ENCODE peak calls at places on chromosomes 1 and 21, in four cellular contexts. F is CD8-positive, alpha-beta memory T cell; A is psoas muscle; M is stomach. I is an unnamed sample. For H3K4me1, the result is how much of the 10 kb centered on the place peaks cover.

GRCh38 chr21:32917392-32918135 is 108.2 kb upstream of the OLIG2 start:
- DNase-seq in A (no peak), F (no peak), M (no peak), I (no peak)

GRCh38 chr21:9756677-9757076 is 764.7 kb upstream of the TPTE start:
- DNase-seq in M (no peak), A (no peak), F (no peak), I (no peak)

GRCh38 chr1:26493905-26494304 is 21.7 kb downstream of the HMGN2 start:
- DNase-seq in A (no peak), M (no peak), F (no peak), I (no peak)

GRCh38 chr1:43530483-43531452 is at the start of gene PTPRF:
- DNase-seq in A (no peak), F (peak), M (peak), I (peak)

GRCh38 chr1:169890761-169891538 is 2.7 kb downstream of the SCYL3 start:
- DNase-seq in A (no peak), M (peak), F (peak), I (no peak)

GRCh38 chr1:101484896-101485412 is 248.1 kb downstream of the S1PR1 start:
- DNase-seq in M (no peak), A (no peak), F (no peak), I (no peak)

GRCh38 chr1:200620273-200621131 is at the start of gene KIF14:
- DNase-seq in M (peak), A (peak), F (peak), I (peak)

GRCh38 chr1:9849691-9850441 is 26.1 kb upstream of the CLSTN1 start:
- DNase-seq in M (no peak), A (no peak), F (no peak), I (no peak)

GRCh38 chr1:248404024-248404423 is 1.2 kb downstream of the OR2T1 start:
- DNase-seq in F (no peak), A (no peak), M (no peak), I (no peak)

GRCh38 chr1:248402748-248403147 is at the start of gene OR2T1:
- DNase-seq in A (no peak), M (no peak), F (no peak), I (no peak)

DNA sequence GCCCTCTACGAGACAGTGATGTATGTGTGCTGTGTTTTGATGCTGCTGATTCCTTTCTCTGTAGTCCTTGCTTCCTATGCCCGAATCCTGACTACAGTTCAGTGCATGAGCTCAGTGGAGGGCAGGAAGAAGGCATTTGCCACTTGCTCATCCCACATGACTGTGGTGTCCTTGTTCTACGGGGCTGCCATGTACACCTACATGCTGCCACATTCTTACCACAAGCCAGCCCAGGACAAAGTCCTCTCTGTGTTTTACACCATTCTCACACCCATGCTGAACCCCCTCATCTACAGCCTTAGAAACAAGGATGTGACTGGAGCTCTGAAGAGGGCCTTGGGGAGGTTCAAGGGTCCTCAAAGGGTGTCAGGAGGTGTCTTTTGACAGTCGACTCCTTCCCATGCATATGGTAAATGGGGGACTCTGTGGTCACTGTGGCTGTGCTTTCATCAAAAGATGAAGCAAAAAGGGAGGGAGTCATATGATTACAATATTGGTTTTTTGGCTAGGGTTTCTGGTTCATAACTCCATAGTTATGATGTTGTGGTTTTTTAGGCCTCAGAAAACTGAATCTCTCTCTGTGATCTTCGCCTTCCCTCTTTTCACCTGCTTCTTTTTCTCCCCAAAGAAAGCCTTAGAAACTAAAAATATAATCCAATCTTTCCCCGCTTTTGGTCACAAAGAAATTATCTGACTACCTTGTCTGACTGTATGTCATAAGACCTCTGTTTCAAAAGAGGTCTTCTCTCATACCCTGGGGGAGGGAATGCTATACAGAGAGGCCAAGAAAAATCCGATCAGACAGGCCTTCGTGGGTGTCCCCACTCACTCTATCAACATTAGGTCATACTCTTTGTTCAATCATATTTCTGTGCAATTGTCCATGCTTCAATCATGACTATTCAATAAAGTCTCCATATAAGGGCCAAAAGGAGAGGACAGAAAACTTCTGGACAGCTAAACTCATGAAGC is 4.2 kb downstream of the OR2T1 start:
- DNase-seq in F (no peak), M (no peak), A (no peak), I (no peak)
- H3K4me3 ChIP-seq in F (no peak), M (no peak), A (no peak), I (no peak)

GRCh38 chr1:19825298-19825697 is 10.2 kb upstream of the RNF186 start:
- DNase-seq in M (peak), F (no peak), A (no peak), I (no peak)
- H3K4me1 ChIP-seq in M (under half), F (under half), A (under half), I (under half)

GRCh38 chr21:35849131-35849530 is 211.2 kb downstream of the SETD4 start:
- DNase-seq in F (no peak), M (no peak), A (no peak), I (no peak)

GRCh38 chr21:35853321-35853922 is 206.9 kb downstream of the SETD4 start:
- DNase-seq in F (no peak), M (no peak), A (no peak), I (no peak)

GRCh38 chr21:35852820-35853219 is 207.5 kb downstream of the SETD4 start:
- DNase-seq in A (no peak), M (no peak), F (no peak), I (no peak)

GRCh38 chr21:35850542-35851103 is 209.7 kb downstream of the SETD4 start:
- DNase-seq in A (peak), F (no peak), M (no peak), I (no peak)

DNA sequence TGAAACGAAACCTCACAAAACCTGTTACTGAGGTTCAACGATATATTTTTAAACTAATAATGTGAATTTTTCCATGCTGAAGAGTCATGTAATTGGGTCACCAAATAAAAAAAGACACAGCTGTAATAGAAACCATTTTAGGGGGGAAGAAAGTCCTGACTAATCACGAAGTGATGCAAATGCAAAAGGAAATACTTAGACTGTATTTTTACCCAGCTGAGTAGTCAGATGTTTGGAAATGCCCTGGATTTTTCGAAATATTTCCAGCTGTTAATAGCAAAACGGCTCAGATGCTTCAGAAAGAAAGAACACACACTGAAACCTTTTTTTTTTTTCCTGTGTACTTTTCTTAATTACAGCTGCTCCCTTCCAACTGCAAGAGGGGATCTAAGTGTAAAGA is 210.3 kb downstream of the SETD4 start:
- DNase-seq in A (no peak), M (no peak), F (no peak), I (no peak)
- H3K4me3 ChIP-seq in A (no peak), M (no peak), F (no peak), I (no peak)

GRCh38 chr1:21906173-21907078 is 30.7 kb downstream of the HSPG2 start:
- DNase-seq in A (peak), F (no peak), M (no peak), I (no peak)
- H3K4me1 ChIP-seq in A (half or more), F (under half), M (half or more), I (under half)

GRCh38 chr1:32198237-32199042 is 2.0 kb upstream of the CCDC28B start:
- DNase-seq in M (no peak), F (no peak), A (peak), I (no peak)

GRCh38 chr1:32201011-32201855 is 838 bp downstream of the CCDC28B start:
- DNase-seq in A (peak), F (peak), M (peak), I (peak)

GRCh38 chr1:32199043-32199716 is 1.2 kb upstream of the CCDC28B start:
- DNase-seq in F (no peak), A (peak), M (no peak), I (peak)

GRCh38 chr1:32200226-32201010 is at the start of gene CCDC28B:
- DNase-seq in M (peak), F (peak), A (peak), I (peak)

DNA sequence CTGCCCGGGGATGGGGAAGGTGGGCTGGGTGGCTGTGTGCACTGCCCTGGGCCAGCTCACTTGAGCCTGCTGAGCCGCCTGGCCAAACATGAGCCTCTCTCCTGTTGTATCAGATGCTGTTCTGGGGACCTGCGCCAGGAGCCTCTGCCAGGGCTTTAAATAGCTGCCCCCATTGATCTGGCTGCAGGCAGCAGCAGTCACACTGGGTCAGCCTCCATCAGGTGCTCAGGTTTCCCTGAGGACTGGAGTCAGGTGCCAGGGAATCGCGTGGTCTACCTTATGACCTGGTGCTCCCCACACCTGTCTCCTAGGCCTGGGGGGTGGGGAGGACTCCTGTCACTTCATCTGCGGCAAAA is 700 bp upstream of the CCDC28B start:
- DNase-seq in F (no peak), M (peak), A (peak), I (no peak)
- H3K4me3 ChIP-seq in F (peak), M (peak), A (peak), I (no peak)

GRCh38 chr1:32341186-32341757 is 5.2 kb upstream of the MARCKSL1 start:
- DNase-seq in A (peak), F (no peak), M (no peak), I (no peak)
- H3K4me1 ChIP-seq in A (under half), F (under half), M (under half), I (under half)

GRCh38 chr21:35529141-35529863 is 480.2 kb upstream of the RUNX1 start:
- DNase-seq in A (no peak), F (no peak), M (no peak), I (no peak)
- H3K4me3 ChIP-seq in A (peak), F (peak), M (peak), I (no peak)